ENCODE peak calls at places on chromosomes 16 and 17, in seven cellular contexts. J is IMR-90, L is neuronal stem cell, G is mesendoderm, T is H1, M is trophoblast cell, C is mesenchymal stem cell. X is an unnamed sample.
A peak's percentile ranks its signal among the peaks of the same experiment; 100 is the strongest.

GRCh38 chr17:44230139-44230695 is 10.7 kb upstream of the UBTF start:
- DNase-seq in G (no peak), T (no peak), J (no peak), M (no peak), L (no peak), C (no peak), X (no peak)

GRCh38 chr17:60748232-60748631 is 70.6 kb downstream of the BCAS3 start:
- DNase-seq in M (no peak), J (no peak), C (no peak), L (no peak), G (no peak), T (no peak), X (no peak)

GRCh38 chr16:30092373-30093010 is 768 bp upstream of the TBX6 start:
- DNase-seq in C (peak; percentile 88), G (peak; percentile 95), J (peak; percentile 27), L (peak; percentile 51), T (peak; percentile 92), M (peak; percentile 62), X (peak; percentile 94)

GRCh38 chr17:31561469-31562412 is 170.3 kb downstream of the RAB11FIP4 start:
- DNase-seq in M (peak; percentile 95), C (peak; percentile 62), T (no peak), J (peak; percentile 49), L (no peak), G (peak; percentile 38), X (no peak)

GRCh38 chr17:75842411-75842810 is 1.8 kb downstream of the UNC13D start:
- DNase-seq in J (no peak), C (no peak), L (no peak), T (no peak), G (no peak), M (no peak), X (no peak)

GRCh38 chr16:21167360-21167759 is 8.9 kb downstream of the LDAF1 start:
- DNase-seq in J (peak; percentile 98), C (peak; percentile 90), T (no peak), L (no peak), M (peak; percentile 56), G (no peak), X (no peak)

GRCh38 chr17:50425682-50426471 is at the start of gene ACSF2:
- DNase-seq in J (peak; percentile 22), G (peak; percentile 52), C (peak; percentile 70), T (peak; percentile 72), M (peak; percentile 40), L (peak; percentile 21), X (peak; percentile 83)

GRCh38 chr16:85365120-85365519 is 248.0 kb upstream of the GSE1 start:
- DNase-seq in L (no peak), C (peak; percentile 46), T (no peak), G (no peak), J (no peak), M (peak; percentile 27), X (peak; percentile 47)

GRCh38 chr16:27408012-27408601 is 6.1 kb downstream of the IL21R start:
- DNase-seq in G (no peak), T (no peak), M (no peak), C (peak; percentile 32), J (peak; percentile 65), L (no peak), X (no peak)

GRCh38 chr16:3027488-3027795 is 3.6 kb downstream of the THOC6 start:
- DNase-seq in T (no peak), L (no peak), M (no peak), J (no peak), C (no peak), G (no peak), X (no peak)

GRCh38 chr17:75996665-75997590 is 3.7 kb upstream of the CDK3 start:
- DNase-seq in J (peak; percentile 58), G (peak; percentile 27), C (peak; percentile 85), M (peak; percentile 95), T (no peak), L (no peak), X (no peak)

GRCh38 chr17:29111816-29112499 is 68.2 kb downstream of the MYO18A start:
- DNase-seq in G (peak; percentile 63), T (peak; percentile 95), L (peak; percentile 63), M (peak; percentile 47), C (peak; percentile 70), J (peak; percentile 55), X (peak; percentile 83)

GRCh38 chr16:645852-646678 is 3.1 kb upstream of the WDR90 start:
- DNase-seq in L (no peak), M (peak; percentile 86), J (no peak), G (no peak), C (no peak), T (no peak), X (no peak)

GRCh38 chr17:83012873-83013778 is 66.3 kb upstream of the METRNL start:
- DNase-seq in J (peak; percentile 97), L (no peak), G (no peak), C (peak; percentile 57), M (no peak), T (no peak), X (no peak)

GRCh38 chr16:57533618-57534336 is 2.6 kb downstream of the CCDC102A start:
- DNase-seq in J (no peak), T (peak; percentile 43), G (no peak), C (no peak), L (no peak), M (no peak), X (peak; percentile 25)

GRCh38 chr17:12545877-12546513 is 119.7 kb upstream of the MYOCD start:
- DNase-seq in G (peak; percentile 85), T (peak; percentile 61), M (peak; percentile 44), L (peak; percentile 51), J (peak; percentile 63), C (peak; percentile 66), X (peak; percentile 77)

GRCh38 chr16:50684823-50685455 is 3.8 kb upstream of the SNX20 start:
- DNase-seq in T (no peak), L (no peak), J (no peak), G (no peak), C (no peak), M (peak; percentile 64), X (no peak)

GRCh38 chr16:87569601-87570559 is 32.4 kb upstream of the JPH3 start:
- DNase-seq in M (no peak), L (no peak), T (no peak), G (no peak), C (no peak), J (no peak), X (no peak)

GRCh38 chr16:88705076-88705684 is 1.0 kb downstream of the RNF166 start:
- DNase-seq in L (no peak), G (no peak), M (no peak), T (no peak), C (peak; percentile 53), J (peak; percentile 34), X (no peak)

GRCh38 chr17:71188811-71189492 is 931.9 kb upstream of the SOX9 start:
- DNase-seq in C (peak; percentile 94), M (no peak), G (no peak), L (no peak), T (no peak), J (peak; percentile 95), X (no peak)

GRCh38 chr16:56675685-56676210 is 6.1 kb downstream of the MT1H start:
- DNase-seq in C (no peak), G (peak; percentile 67), T (peak; percentile 73), J (no peak), M (no peak), L (no peak), X (peak; percentile 86)

GRCh38 chr17:43597624-43598358 is 51.7 kb upstream of the ETV4 start:
- DNase-seq in M (no peak), C (no peak), J (no peak), L (no peak), T (no peak), G (no peak), X (no peak)

GRCh38 chr16:85777583-85778310 is 21.6 kb downstream of the EMC8 start:
- DNase-seq in J (peak; percentile 58), G (no peak), L (no peak), T (no peak), M (peak; percentile 45), C (no peak), X (no peak)

GRCh38 chr16:84086357-84086756 is 30.4 kb downstream of the MBTPS1 start:
- DNase-seq in T (no peak), G (no peak), C (no peak), L (no peak), M (no peak), J (no peak), X (no peak)

GRCh38 chr16:84088695-84089395 is 27.9 kb downstream of the MBTPS1 start:
- DNase-seq in C (peak; percentile 4), T (no peak), J (no peak), L (no peak), M (no peak), G (peak; percentile 19), X (no peak)

GRCh38 chr16:84085774-84086173 is 31.0 kb downstream of the MBTPS1 start:
- DNase-seq in M (no peak), J (no peak), C (no peak), T (no peak), L (no peak), G (no peak), X (no peak)

GRCh38 chr16:84086996-84087395 is 29.7 kb downstream of the MBTPS1 start:
- DNase-seq in C (no peak), G (no peak), L (no peak), J (no peak), T (no peak), M (no peak), X (no peak)

DNA sequence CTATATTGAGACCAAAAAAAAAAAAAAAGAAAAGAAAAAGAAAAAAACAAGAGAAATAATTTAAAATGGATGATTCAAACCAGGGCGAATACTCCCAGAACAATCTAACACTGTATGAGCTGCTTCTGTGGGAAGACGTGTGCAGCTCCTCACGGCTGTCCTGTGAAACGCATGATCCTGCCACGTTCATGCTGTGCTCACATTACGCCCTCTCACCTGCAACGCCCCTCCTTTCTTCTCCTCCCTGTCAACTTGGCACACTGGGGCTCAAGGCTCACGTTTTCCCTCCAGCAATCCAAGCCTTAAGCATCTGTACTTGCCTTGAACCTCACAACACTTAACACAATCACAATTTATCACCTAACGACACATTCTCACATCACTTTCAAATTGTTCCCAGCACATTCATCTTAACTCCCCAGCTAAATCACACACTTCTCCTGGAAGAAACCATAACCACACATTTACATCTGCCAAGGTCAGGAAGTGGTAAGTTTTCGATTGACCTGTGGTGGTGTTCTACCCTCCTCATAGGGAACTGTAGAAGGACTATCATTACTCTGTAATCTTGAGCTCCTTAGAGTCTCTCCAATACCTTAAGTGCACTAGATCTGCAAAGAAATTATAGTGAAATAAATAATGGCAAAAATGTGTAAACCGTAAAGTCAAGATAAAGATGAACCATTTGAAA is 29.1 kb downstream of the MBTPS1 start:
- DNase-seq in G (no peak), J (no peak), C (no peak), T (no peak), M (no peak), L (no peak), X (no peak)
- H3K18ac ChIP-seq in G (no peak overlapping the region), J (no peak overlapping the region), C (no peak overlapping the region), T (no peak overlapping the region), M (no peak overlapping the region), L (no peak overlapping the region), X (no peak overlapping the region)

GRCh38 chr17:35289222-35289621 is 46.4 kb downstream of the SLFN5 start:
- DNase-seq in T (no peak), L (no peak), M (no peak), G (no peak), C (no peak), J (no peak), X (no peak)
- H3K18ac ChIP-seq in T (no peak overlapping the region), L (no peak overlapping the region), M (no peak overlapping the region), G (no peak overlapping the region), C (no peak overlapping the region), J (no peak overlapping the region), X (no peak overlapping the region)

GRCh38 chr17:9324864-9325263 is 250.8 kb downstream of the STX8 start:
- DNase-seq in C (peak; percentile 29), M (no peak), T (no peak), L (no peak), G (no peak), J (peak; percentile 20), X (no peak)
- H3K18ac ChIP-seq in C (no peak overlapping the region), M (no peak overlapping the region), T (no peak overlapping the region), L (no peak overlapping the region), G (no peak overlapping the region), J (no peak overlapping the region), X (no peak overlapping the region)

GRCh38 chr17:5425826-5426225 is 5.8 kb downstream of the RPAIN start:
- DNase-seq in J (no peak), L (no peak), C (no peak), T (no peak), M (no peak), G (no peak), X (no peak)
- H3K18ac ChIP-seq in J (no peak overlapping the region), L (no peak overlapping the region), C (no peak overlapping the region), T (no peak overlapping the region), M (no peak overlapping the region), G (no peak overlapping the region), X (no peak overlapping the region)